ENCODE peak calls at places on chromosomes 13 and 19, in seven cellular contexts. One of them, this sample, is unnamed.
A peak's percentile ranks its signal among the peaks of the same experiment; 100 is the strongest.

GRCh38 chr13:101382086-101382485 is 34.2 kb downstream of the NALCN start:
- DNase-seq in uterus: no peak
- DNase-seq in fibroblast of lung: no peak
- DNase-seq in cardiac muscle cell: no peak
- DNase-seq in HL-60: no peak
- DNase-seq in thyroid gland: no peak
- DNase-seq in CD8-positive, alpha-beta memory T cell: no peak
- DNase-seq in this sample: no peak

GRCh38 chr13:60756306-60756705 is 359.3 kb downstream of the TDRD3 start:
- DNase-seq in cardiac muscle cell: no peak
- DNase-seq in CD8-positive, alpha-beta memory T cell: no peak
- DNase-seq in HL-60: no peak
- DNase-seq in fibroblast of lung: no peak
- DNase-seq in uterus: no peak
- DNase-seq in thyroid gland: no peak
- DNase-seq in this sample: no peak

GRCh38 chr19:5436101-5436947 is 18.9 kb upstream of the ZNRF4 start:
- DNase-seq in uterus: no peak
- DNase-seq in CD8-positive, alpha-beta memory T cell: no peak
- DNase-seq in cardiac muscle cell: peak; percentile 86
- DNase-seq in HL-60: no peak
- DNase-seq in thyroid gland: no peak
- DNase-seq in fibroblast of lung: no peak
- DNase-seq in this sample: no peak

GRCh38 chr13:97491452-97491851 is 57.5 kb downstream of the RAP2A start:
- DNase-seq in cardiac muscle cell: no peak
- DNase-seq in fibroblast of lung: no peak
- DNase-seq in thyroid gland: no peak
- DNase-seq in uterus: no peak
- DNase-seq in CD8-positive, alpha-beta memory T cell: no peak
- DNase-seq in HL-60: no peak
- DNase-seq in this sample: no peak

GRCh38 chr13:99062593-99062992 is 84.7 kb upstream of the DOCK9 start:
- DNase-seq in fibroblast of lung: peak; percentile 75
- DNase-seq in cardiac muscle cell: no peak
- DNase-seq in uterus: peak; percentile 57
- DNase-seq in thyroid gland: peak; percentile 76
- DNase-seq in CD8-positive, alpha-beta memory T cell: no peak
- DNase-seq in HL-60: no peak
- DNase-seq in this sample: no peak

GRCh38 chr13:34346626-34347025 is 528.7 kb downstream of the RFC3 start:
- DNase-seq in uterus: no peak
- DNase-seq in thyroid gland: no peak
- DNase-seq in CD8-positive, alpha-beta memory T cell: no peak
- DNase-seq in fibroblast of lung: no peak
- DNase-seq in cardiac muscle cell: no peak
- DNase-seq in HL-60: no peak
- DNase-seq in this sample: no peak

GRCh38 chr19:33646306-33646705 is 24.6 kb downstream of the CHST8 start:
- DNase-seq in uterus: no peak
- DNase-seq in CD8-positive, alpha-beta memory T cell: no peak
- DNase-seq in HL-60: no peak
- DNase-seq in fibroblast of lung: no peak
- DNase-seq in thyroid gland: no peak
- DNase-seq in cardiac muscle cell: no peak
- DNase-seq in this sample: no peak

GRCh38 chr19:32647361-32647760 is 27.6 kb downstream of the ANKRD27 start:
- DNase-seq in uterus: no peak
- DNase-seq in thyroid gland: no peak
- DNase-seq in HL-60: no peak
- DNase-seq in fibroblast of lung: no peak
- DNase-seq in CD8-positive, alpha-beta memory T cell: no peak
- DNase-seq in cardiac muscle cell: no peak
- DNase-seq in this sample: no peak

GRCh38 chr13:49495783-49496762 is at the start of gene PHF11:
- DNase-seq in fibroblast of lung: peak; percentile 75
- DNase-seq in CD8-positive, alpha-beta memory T cell: peak; percentile 80
- DNase-seq in cardiac muscle cell: peak; percentile 64
- DNase-seq in HL-60: peak; percentile 82
- DNase-seq in uterus: peak; percentile 74
- DNase-seq in thyroid gland: peak; percentile 95
- DNase-seq in this sample: peak; percentile 81

GRCh38 chr19:54393381-54393780 is 21.9 kb upstream of the TTYH1 start:
- DNase-seq in cardiac muscle cell: no peak
- DNase-seq in CD8-positive, alpha-beta memory T cell: no peak
- DNase-seq in fibroblast of lung: no peak
- DNase-seq in HL-60: no peak
- DNase-seq in uterus: no peak
- DNase-seq in thyroid gland: no peak
- DNase-seq in this sample: no peak

GRCh38 chr13:113629814-113630213 is 28.2 kb downstream of the ATP4B start:
- DNase-seq in cardiac muscle cell: no peak
- DNase-seq in uterus: no peak
- DNase-seq in HL-60: no peak
- DNase-seq in CD8-positive, alpha-beta memory T cell: no peak
- DNase-seq in fibroblast of lung: no peak
- DNase-seq in thyroid gland: no peak
- DNase-seq in this sample: no peak

GRCh38 chr19:43331435-43332010 is 22.0 kb upstream of the CD177 start:
- DNase-seq in uterus: no peak
- DNase-seq in cardiac muscle cell: no peak
- DNase-seq in CD8-positive, alpha-beta memory T cell: no peak
- DNase-seq in HL-60: no peak
- DNase-seq in thyroid gland: no peak
- DNase-seq in fibroblast of lung: no peak
- DNase-seq in this sample: no peak

GRCh38 chr13:81393686-81394085 is 1052.8 kb upstream of the SPRY2 start:
- DNase-seq in HL-60: no peak
- DNase-seq in uterus: no peak
- DNase-seq in cardiac muscle cell: no peak
- DNase-seq in fibroblast of lung: no peak
- DNase-seq in CD8-positive, alpha-beta memory T cell: no peak
- DNase-seq in thyroid gland: no peak
- DNase-seq in this sample: no peak

GRCh38 chr13:35979378-35979911 is 151.7 kb downstream of the DCLK1 start:
- DNase-seq in uterus: peak; percentile 83
- DNase-seq in HL-60: no peak
- DNase-seq in fibroblast of lung: peak; percentile 99
- DNase-seq in CD8-positive, alpha-beta memory T cell: no peak
- DNase-seq in cardiac muscle cell: no peak
- DNase-seq in thyroid gland: peak; percentile 29
- DNase-seq in this sample: no peak

GRCh38 chr13:100552755-100553154 is 35.8 kb downstream of the GGACT start:
- DNase-seq in cardiac muscle cell: no peak
- DNase-seq in HL-60: no peak
- DNase-seq in fibroblast of lung: no peak
- DNase-seq in thyroid gland: no peak
- DNase-seq in CD8-positive, alpha-beta memory T cell: no peak
- DNase-seq in uterus: no peak
- DNase-seq in this sample: no peak

GRCh38 chr19:54515156-54515555 is 12.5 kb downstream of the LAIR2 start:
- DNase-seq in uterus: no peak
- DNase-seq in HL-60: no peak
- DNase-seq in thyroid gland: no peak
- DNase-seq in cardiac muscle cell: no peak
- DNase-seq in CD8-positive, alpha-beta memory T cell: no peak
- DNase-seq in fibroblast of lung: no peak
- DNase-seq in this sample: no peak

GRCh38 chr13:97781891-97782305 is 171.6 kb upstream of the IPO5 start:
- DNase-seq in HL-60: no peak
- DNase-seq in cardiac muscle cell: no peak
- DNase-seq in uterus: no peak
- DNase-seq in CD8-positive, alpha-beta memory T cell: no peak
- DNase-seq in fibroblast of lung: no peak
- DNase-seq in thyroid gland: peak; percentile 8
- DNase-seq in this sample: no peak

GRCh38 chr19:53892981-53893325 is 11.0 kb downstream of the PRKCG start:
- DNase-seq in HL-60: no peak
- DNase-seq in cardiac muscle cell: no peak
- DNase-seq in fibroblast of lung: no peak
- DNase-seq in CD8-positive, alpha-beta memory T cell: no peak
- DNase-seq in thyroid gland: no peak
- DNase-seq in uterus: no peak
- DNase-seq in this sample: no peak

GRCh38 chr13:114067381-114067885 is 65.0 kb downstream of the RASA3 start:
- DNase-seq in CD8-positive, alpha-beta memory T cell: no peak
- DNase-seq in cardiac muscle cell: no peak
- DNase-seq in fibroblast of lung: peak; percentile 55
- DNase-seq in uterus: no peak
- DNase-seq in thyroid gland: no peak
- DNase-seq in HL-60: peak; percentile 64
- DNase-seq in this sample: no peak

GRCh38 chr13:113211774-113212173 is 2.4 kb downstream of the CUL4A start:
- DNase-seq in HL-60: no peak
- DNase-seq in CD8-positive, alpha-beta memory T cell: no peak
- DNase-seq in thyroid gland: no peak
- DNase-seq in uterus: no peak
- DNase-seq in cardiac muscle cell: no peak
- DNase-seq in fibroblast of lung: no peak
- DNase-seq in this sample: no peak

GRCh38 chr19:31772915-31773314 is 423.7 kb upstream of the TSHZ3 start:
- DNase-seq in cardiac muscle cell: no peak
- DNase-seq in fibroblast of lung: no peak
- DNase-seq in uterus: no peak
- DNase-seq in CD8-positive, alpha-beta memory T cell: no peak
- DNase-seq in thyroid gland: no peak
- DNase-seq in HL-60: no peak
- DNase-seq in this sample: no peak

GRCh38 chr13:105035092-105035491 is 1500.4 kb downstream of the EFNB2 start:
- DNase-seq in uterus: no peak
- DNase-seq in thyroid gland: no peak
- DNase-seq in HL-60: no peak
- DNase-seq in fibroblast of lung: no peak
- DNase-seq in cardiac muscle cell: no peak
- DNase-seq in CD8-positive, alpha-beta memory T cell: no peak
- DNase-seq in this sample: no peak

GRCh38 chr13:50080158-50080855 is 65.1 kb downstream of the KCNRG start:
- DNase-seq in cardiac muscle cell: peak; percentile 36
- DNase-seq in HL-60: peak; percentile 52
- DNase-seq in thyroid gland: peak; percentile 9
- DNase-seq in CD8-positive, alpha-beta memory T cell: peak; percentile 11
- DNase-seq in uterus: peak; percentile 34
- DNase-seq in fibroblast of lung: peak; percentile 65
- DNase-seq in this sample: peak; percentile 11

GRCh38 chr19:5364674-5365073 is 24.1 kb upstream of the PTPRS start:
- DNase-seq in cardiac muscle cell: no peak
- DNase-seq in CD8-positive, alpha-beta memory T cell: no peak
- DNase-seq in uterus: no peak
- DNase-seq in fibroblast of lung: no peak
- DNase-seq in HL-60: no peak
- DNase-seq in thyroid gland: no peak
- DNase-seq in this sample: no peak

GRCh38 chr19:50184196-50184595 is 19.2 kb upstream of the MYH14 start:
- DNase-seq in CD8-positive, alpha-beta memory T cell: no peak
- DNase-seq in thyroid gland: no peak
- DNase-seq in HL-60: no peak
- DNase-seq in fibroblast of lung: no peak
- DNase-seq in uterus: no peak
- DNase-seq in cardiac muscle cell: no peak
- DNase-seq in this sample: no peak
- H3K27me3 ChIP-seq in CD8-positive, alpha-beta memory T cell: no peaks in the 10 kb centered on the region
- H3K27me3 ChIP-seq in thyroid gland: no peaks in the 10 kb centered on the region
- H3K27me3 ChIP-seq in HL-60: no peaks in the 10 kb centered on the region
- H3K27me3 ChIP-seq in fibroblast of lung: no peaks in the 10 kb centered on the region
- H3K27me3 ChIP-seq in uterus: no peaks in the 10 kb centered on the region
- H3K27me3 ChIP-seq in cardiac muscle cell: no peaks in the 10 kb centered on the region
- H3K27me3 ChIP-seq in this sample: no peaks in the 10 kb centered on the region

DNA sequence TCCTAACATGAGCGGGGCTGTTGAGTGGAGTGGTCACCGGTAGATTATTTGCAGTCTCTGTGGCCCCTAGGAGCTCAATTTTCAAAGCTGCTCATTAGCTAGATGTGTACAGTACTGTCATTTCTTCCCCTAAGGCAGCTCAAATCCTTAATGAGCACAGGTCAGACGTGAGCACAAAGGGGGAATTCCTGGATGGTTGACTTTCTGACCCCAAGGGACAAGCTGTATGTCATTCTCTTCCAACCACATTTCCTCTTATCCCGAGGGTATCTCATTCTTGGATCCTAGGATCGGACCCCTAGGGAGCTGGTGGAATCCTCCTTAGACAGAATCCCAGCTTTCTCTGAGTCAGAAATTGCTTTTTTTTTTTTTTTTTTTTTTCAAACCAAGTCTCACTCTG is 5.7 kb upstream of the OR7G3 start:
- DNase-seq in uterus: no peak
- DNase-seq in HL-60: no peak
- DNase-seq in cardiac muscle cell: no peak
- DNase-seq in fibroblast of lung: no peak
- DNase-seq in CD8-positive, alpha-beta memory T cell: no peak
- DNase-seq in thyroid gland: no peak
- DNase-seq in this sample: no peak
- H3K27me3 ChIP-seq in uterus: no peaks in the 10 kb centered on the region
- H3K27me3 ChIP-seq in HL-60: no peaks in the 10 kb centered on the region
- H3K27me3 ChIP-seq in cardiac muscle cell: no peaks in the 10 kb centered on the region
- H3K27me3 ChIP-seq in fibroblast of lung: no peaks in the 10 kb centered on the region
- H3K27me3 ChIP-seq in CD8-positive, alpha-beta memory T cell: no peaks in the 10 kb centered on the region
- H3K27me3 ChIP-seq in thyroid gland: no peaks in the 10 kb centered on the region
- H3K27me3 ChIP-seq in this sample: no peaks in the 10 kb centered on the region

GRCh38 chr19:3269972-3270667 is 45.7 kb downstream of the CELF5 start:
- DNase-seq in HL-60: no peak
- DNase-seq in uterus: no peak
- DNase-seq in CD8-positive, alpha-beta memory T cell: no peak
- DNase-seq in thyroid gland: no peak
- DNase-seq in cardiac muscle cell: no peak
- DNase-seq in fibroblast of lung: no peak
- DNase-seq in this sample: no peak
- H3K27me3 ChIP-seq in HL-60: peaks cover 18% of the 10 kb centered on the region
- H3K27me3 ChIP-seq in uterus: peaks cover under 1% of the 10 kb centered on the region
- H3K27me3 ChIP-seq in CD8-positive, alpha-beta memory T cell: peaks cover 17% of the 10 kb centered on the region
- H3K27me3 ChIP-seq in thyroid gland: no peaks in the 10 kb centered on the region
- H3K27me3 ChIP-seq in cardiac muscle cell: peaks cover 39% of the 10 kb centered on the region
- H3K27me3 ChIP-seq in fibroblast of lung: peaks cover 17% of the 10 kb centered on the region
- H3K27me3 ChIP-seq in this sample: peaks cover 5% of the 10 kb centered on the region

DNA sequence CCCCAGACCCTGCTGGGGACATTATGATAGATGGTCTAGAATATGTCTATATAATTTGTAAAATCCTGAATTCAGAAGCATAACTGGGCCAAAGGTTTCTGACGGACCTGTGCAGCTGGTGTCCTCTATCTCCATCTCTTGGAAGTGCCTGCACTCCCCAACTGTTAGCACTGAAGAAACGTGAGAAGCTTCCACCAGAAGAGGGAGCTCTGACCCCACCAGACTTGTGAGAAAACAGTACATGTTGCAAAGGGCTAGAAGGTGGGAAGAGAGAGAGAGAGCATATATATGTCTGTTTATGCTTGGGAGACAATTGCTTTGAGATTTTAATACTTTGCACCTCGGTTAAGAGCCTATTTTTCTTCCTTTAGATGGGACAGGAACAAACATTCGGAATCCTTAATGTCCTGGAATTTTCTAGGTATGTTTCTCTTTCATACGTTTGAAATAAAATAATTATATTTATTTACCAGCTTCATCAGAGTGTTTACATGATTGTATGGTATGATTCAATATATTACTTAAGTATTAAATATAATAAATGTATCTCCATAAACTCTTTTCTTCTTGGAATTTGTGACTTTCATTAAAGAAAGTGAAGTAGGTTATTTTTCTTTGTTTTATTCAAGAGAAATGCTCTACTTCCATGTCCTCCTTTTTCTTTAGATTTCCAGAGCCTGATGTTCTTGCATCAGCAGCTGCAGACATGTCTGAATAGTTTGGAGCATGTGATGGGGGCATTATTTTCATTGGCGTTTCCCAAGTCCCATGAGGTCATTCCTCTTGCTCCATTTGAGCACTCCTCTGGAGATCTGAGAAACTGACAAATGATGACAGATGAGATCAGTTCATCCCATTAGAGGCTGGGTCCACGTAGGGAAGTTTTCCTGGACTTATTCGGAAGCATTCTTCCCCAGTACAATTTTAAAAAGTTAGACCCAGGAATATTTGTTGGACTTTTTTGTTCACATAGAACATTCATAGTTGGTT is 203.0 kb downstream of the ATP8A2 start:
- DNase-seq in fibroblast of lung: peak; percentile 88
- DNase-seq in cardiac muscle cell: peak; percentile 90
- DNase-seq in CD8-positive, alpha-beta memory T cell: peak; percentile 32
- DNase-seq in uterus: peak; percentile 22
- DNase-seq in HL-60: peak; percentile 82
- DNase-seq in thyroid gland: peak; percentile 81
- DNase-seq in this sample: peak; percentile 60
- H3K27me3 ChIP-seq in fibroblast of lung: no peaks in the 10 kb centered on the region
- H3K27me3 ChIP-seq in cardiac muscle cell: no peaks in the 10 kb centered on the region
- H3K27me3 ChIP-seq in CD8-positive, alpha-beta memory T cell: no peaks in the 10 kb centered on the region
- H3K27me3 ChIP-seq in uterus: no peaks in the 10 kb centered on the region
- H3K27me3 ChIP-seq in HL-60: peaks cover 8% of the 10 kb centered on the region
- H3K27me3 ChIP-seq in thyroid gland: no peaks in the 10 kb centered on the region
- H3K27me3 ChIP-seq in this sample: peaks cover 4% of the 10 kb centered on the region